ENCODE peak calls at places on chromosomes 6 and 20, in seven cellular contexts. X is MCF 10A, V is spleen, U is mammary epithelial cell, D is PC-9, G is H9, J is body of pancreas. Z is an unnamed sample.

GRCh38 chr20:52533401-52533800 is 341.8 kb upstream of the ZFP64 start:
- DNase-seq in V (no peak), X (no peak), D (no peak), U (no peak), G (no peak), J (no peak), Z (no peak)

GRCh38 chr6:2158596-2159271 is 86.7 kb downstream of the GMDS start:
- DNase-seq in G (peak), U (no peak), X (no peak), D (no peak), J (no peak), V (no peak), Z (peak)

GRCh38 chr6:170288091-170288631 is 2.7 kb downstream of the DLL1 start:
- DNase-seq in U (no peak), D (no peak), V (peak), G (no peak), J (no peak), X (no peak), Z (no peak)

GRCh38 chr6:19637010-19637409 is 200.2 kb upstream of the ID4 start:
- DNase-seq in X (no peak), J (no peak), D (no peak), G (no peak), U (no peak), V (no peak), Z (no peak)

GRCh38 chr20:8464368-8464767 is 332.3 kb downstream of the PLCB1 start:
- DNase-seq in D (no peak), U (peak), J (no peak), X (peak), G (no peak), V (no peak), Z (no peak)

GRCh38 chr6:44660561-44661220 is 273.2 kb downstream of the CDC5L start:
- DNase-seq in V (no peak), G (no peak), J (no peak), D (no peak), X (no peak), U (no peak), Z (no peak)

GRCh38 chr6:24464253-24465038 is 24.9 kb downstream of the GPLD1 start:
- DNase-seq in V (no peak), D (no peak), X (no peak), J (no peak), G (no peak), U (no peak), Z (no peak)

GRCh38 chr20:58886546-58886945 is 34.0 kb downstream of the GNAS start:
- DNase-seq in V (no peak), D (no peak), J (no peak), U (no peak), G (no peak), X (no peak), Z (no peak)

GRCh38 chr6:13486679-13487121 is 700 bp downstream of the GFOD1 start:
- DNase-seq in G (peak), V (peak), X (peak), J (peak), U (peak), D (no peak), Z (peak)

GRCh38 chr6:117919775-117920492 is 12.9 kb downstream of the SLC35F1 start:
- DNase-seq in U (no peak), G (peak), D (no peak), X (peak), J (peak), V (peak), Z (peak)

GRCh38 chr6:136249336-136249735 is 775 bp downstream of the MTFR2 start:
- DNase-seq in G (no peak), U (peak), X (peak), V (no peak), J (no peak), D (no peak), Z (peak)

GRCh38 chr6:136252441-136252840 is 2.3 kb upstream of the MTFR2 start:
- DNase-seq in U (no peak), J (no peak), D (no peak), X (peak), V (no peak), G (no peak), Z (no peak)

GRCh38 chr6:136250686-136251008 is 536 bp upstream of the MTFR2 start:
- DNase-seq in V (no peak), G (no peak), J (no peak), D (no peak), U (no peak), X (no peak), Z (no peak)

GRCh38 chr6:136251394-136251793 is 1.3 kb upstream of the MTFR2 start:
- DNase-seq in V (no peak), J (no peak), D (no peak), G (no peak), U (peak), X (no peak), Z (no peak)

GRCh38 chr6:136249811-136250685 is at the start of gene MTFR2:
- DNase-seq in D (peak), J (peak), V (peak), X (peak), U (peak), G (peak), Z (peak)
- TF ChIP-seq CTCF in D (no peak), J (no peak), V (no peak), X (no peak), U (no peak), G (no peak), Z (no peak)

GRCh38 chr20:2578430-2579192 is 42.2 kb downstream of the TMC2 start:
- DNase-seq in G (no peak), J (peak), V (no peak), X (no peak), D (no peak), U (no peak), Z (no peak)

GRCh38 chr20:2575682-2576081 is 39.3 kb downstream of the TMC2 start:
- DNase-seq in V (no peak), U (no peak), D (no peak), J (no peak), G (no peak), X (no peak), Z (no peak)

GRCh38 chr20:2576317-2576727 is 39.9 kb downstream of the TMC2 start:
- DNase-seq in U (no peak), X (no peak), D (no peak), G (no peak), J (no peak), V (no peak), Z (no peak)
- TF ChIP-seq CTCF in U (no peak), X (no peak), D (no peak), G (no peak), J (no peak), V (no peak), Z (no peak)

GRCh38 chr20:60481051-60481741 is 523.0 kb downstream of the CDH26 start:
- DNase-seq in X (no peak), V (no peak), U (no peak), D (no peak), G (no peak), J (no peak), Z (no peak)
- TF ChIP-seq CTCF in X (no peak), V (no peak), U (no peak), D (no peak), G (no peak), J (no peak), Z (no peak)

GRCh38 chr6:152952866-152953509 is 29.9 kb downstream of the FBXO5 start:
- DNase-seq in D (no peak), J (no peak), G (no peak), X (peak), V (no peak), U (peak), Z (no peak)
- TF ChIP-seq CTCF in D (peak), J (peak), G (peak), X (peak), V (peak), U (peak), Z (peak)

GRCh38 chr6:95867205-95867604 is 148.6 kb upstream of the FUT9 start:
- DNase-seq in J (no peak), G (no peak), D (no peak), X (no peak), V (no peak), U (no peak), Z (no peak)

GRCh38 chr6:95865857-95866256 is 149.9 kb upstream of the FUT9 start:
- DNase-seq in X (no peak), J (no peak), G (no peak), V (no peak), U (no peak), D (no peak), Z (no peak)

GRCh38 chr6:95866732-95867131 is 149.0 kb upstream of the FUT9 start:
- DNase-seq in G (peak), D (no peak), X (peak), V (no peak), U (no peak), J (peak), Z (peak)
- TF ChIP-seq CTCF in G (peak), D (peak), X (peak), V (no peak), U (peak), J (peak), Z (no peak)

GRCh38 chr6:10463491-10464481 is 48.9 kb upstream of the TFAP2A start:
- DNase-seq in G (no peak), X (no peak), D (peak), U (no peak), V (no peak), J (no peak), Z (no peak)

GRCh38 chr6:10463040-10463439 is 48.2 kb upstream of the TFAP2A start:
- DNase-seq in X (no peak), J (no peak), U (no peak), D (no peak), V (no peak), G (no peak), Z (no peak)

GRCh38 chr6:10460096-10460495 is 45.2 kb upstream of the TFAP2A start:
- DNase-seq in D (no peak), X (no peak), J (no peak), G (no peak), U (no peak), V (no peak), Z (no peak)

GRCh38 chr6:10461850-10462249 is 47.0 kb upstream of the TFAP2A start:
- DNase-seq in U (no peak), V (no peak), G (no peak), J (no peak), X (no peak), D (no peak), Z (no peak)

DNA sequence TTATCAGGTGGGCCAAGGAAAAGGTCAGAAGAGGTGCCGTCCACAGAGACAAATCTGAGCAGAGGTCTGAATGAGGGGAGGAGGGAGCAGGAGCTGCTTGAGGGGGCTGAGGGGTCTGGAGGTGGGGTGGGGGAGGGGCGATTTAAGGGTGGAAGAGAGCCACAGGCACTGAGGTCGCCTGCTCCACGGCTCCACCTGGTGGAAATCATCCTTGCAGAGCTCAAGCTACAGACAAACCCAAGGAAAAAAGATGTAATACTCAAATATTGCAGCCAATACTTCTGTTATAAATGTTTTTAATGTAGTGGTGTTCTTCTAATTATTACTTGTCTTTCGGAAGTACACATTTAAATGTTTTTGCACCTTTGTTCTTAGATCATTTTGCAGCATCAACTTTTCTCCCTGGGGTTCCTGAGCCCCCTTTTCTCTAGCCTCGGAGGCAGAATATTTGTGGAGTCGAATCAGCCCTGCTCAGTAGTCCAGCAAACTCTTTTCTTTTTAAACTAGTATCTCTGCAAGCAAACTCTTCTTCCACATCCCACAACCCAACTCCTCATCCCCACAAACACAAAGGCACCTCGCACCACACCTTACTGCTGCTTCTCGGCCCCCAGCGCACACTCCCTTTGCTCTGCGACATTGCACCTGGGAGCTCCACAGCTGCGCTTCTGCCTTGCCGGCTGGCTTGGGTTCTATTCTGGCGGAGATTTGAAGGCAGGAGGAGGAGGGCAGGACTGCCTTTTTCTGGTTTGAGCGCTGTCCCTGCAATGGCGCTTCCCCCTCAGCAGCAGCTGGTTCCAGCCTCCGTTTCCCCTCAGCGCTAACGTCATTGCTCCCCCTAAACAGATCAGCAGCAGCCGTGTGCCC is 51.0 kb upstream of the TFAP2A start:
- DNase-seq in U (peak), V (no peak), G (peak), J (peak), X (peak), D (no peak), Z (peak)
- TF ChIP-seq CTCF in U (peak), V (no peak), G (peak), J (peak), X (peak), D (peak), Z (peak)

Z was measured in activated CD8-positive, alpha-beta T cell treated with anti-CD3 and anti-CD28 coated beads for 36 hours.